ENCODE peak calls at places on chromosomes 16 and 17, in five cellular contexts. I is left ventricle myocardium inferior, K is lower lobe of right lung, V is fibroblast of villous mesenchyme, H is GM12878. Y is an unnamed sample.
A peak's percentile ranks its signal among the peaks of the same experiment; 100 is the strongest.

GRCh38 chr17:42673266-42673884 is 3.4 kb downstream of the PLEKHH3 start:
- DNase-seq in I (no peak), K (no peak), V (no peak), H (no peak), Y (no peak)

GRCh38 chr17:75808549-75808904 is 23.9 kb downstream of the UNK start:
- DNase-seq in I (no peak), K (no peak), V (no peak), H (no peak), Y (peak; percentile 18)

GRCh38 chr17:44308320-44308818 is at the start of gene RUNDC3A:
- DNase-seq in I (peak; percentile 85), K (peak; percentile 85), V (peak; percentile 86), H (no peak), Y (peak; percentile 90)

GRCh38 chr16:16905850-16906249 is 526.9 kb downstream of the NPIPA7 start:
- DNase-seq in I (no peak), K (no peak), V (no peak), H (no peak), Y (no peak)

GRCh38 chr16:50717109-50717893 is 23.9 kb downstream of the NOD2 start:
- DNase-seq in I (no peak), K (no peak), V (no peak), H (no peak), Y (no peak)

GRCh38 chr17:16584273-16584995 is 15.4 kb upstream of the ZNF287 start:
- DNase-seq in I (peak; percentile 94), K (peak; percentile 96), V (peak; percentile 92), H (peak; percentile 17), Y (peak; percentile 95)

GRCh38 chr17:10265100-10265810 is 66.8 kb upstream of the GAS7 start:
- DNase-seq in I (no peak), K (no peak), V (peak; percentile 87), H (peak; percentile 23), Y (no peak)

GRCh38 chr16:79943738-79944137 is 343.2 kb upstream of the MAF start:
- DNase-seq in I (no peak), K (no peak), V (no peak), H (no peak), Y (no peak)

GRCh38 chr17:29086628-29087332 is 43.8 kb downstream of the PIPOX start:
- DNase-seq in I (no peak), K (no peak), V (no peak), H (no peak), Y (no peak)

GRCh38 chr17:75515229-75515522 is 161 bp downstream of the CASKIN2 start:
- DNase-seq in I (no peak), K (no peak), V (no peak), H (no peak), Y (no peak)

GRCh38 chr17:19336938-19337711 is 25.4 kb downstream of the B9D1 start:
- DNase-seq in I (peak; percentile 36), K (no peak), V (peak; percentile 12), H (no peak), Y (peak; percentile 81)

GRCh38 chr17:17059301-17059890 is 17.1 kb downstream of the MPRIP start:
- DNase-seq in I (no peak), K (no peak), V (no peak), H (no peak), Y (no peak)

GRCh38 chr16:79509221-79509631 is 91.3 kb downstream of the MAF start:
- DNase-seq in I (peak; percentile 30), K (no peak), V (no peak), H (no peak), Y (no peak)

GRCh38 chr16:8892101-8892575 is 10.0 kb downstream of the LITAFD start:
- DNase-seq in I (no peak), K (peak; percentile 45), V (no peak), H (peak; percentile 42), Y (peak; percentile 83)

GRCh38 chr16:3509470-3509928 is 8.7 kb downstream of the CLUAP1 start:
- DNase-seq in I (no peak), K (no peak), V (no peak), H (peak; percentile 84), Y (peak; percentile 84)

GRCh38 chr17:4187076-4187475 is 44.1 kb downstream of the CYB5D2 start:
- DNase-seq in I (no peak), K (no peak), V (peak; percentile 63), H (no peak), Y (no peak)

GRCh38 chr16:88983157-88983556 is 6.2 kb upstream of the CBFA2T3 start:
- DNase-seq in I (no peak), K (no peak), V (no peak), H (no peak), Y (no peak)

GRCh38 chr17:65809366-65809765 is 247.9 kb upstream of the AXIN2 start:
- DNase-seq in I (no peak), K (no peak), V (no peak), H (no peak), Y (no peak)

GRCh38 chr17:72501404-72502110 is 380.7 kb downstream of the SOX9 start:
- DNase-seq in I (no peak), K (peak; percentile 71), V (no peak), H (no peak), Y (peak; percentile 45)

GRCh38 chr17:78343099-78343432 is 16.8 kb downstream of the SOCS3 start:
- DNase-seq in I (peak; percentile 80), K (peak; percentile 81), V (peak; percentile 91), H (no peak), Y (peak; percentile 91)

GRCh38 chr16:8931864-8932263 is 31.8 kb downstream of the USP7 start:
- DNase-seq in I (peak; percentile 52), K (no peak), V (peak; percentile 76), H (no peak), Y (no peak)

GRCh38 chr17:27849474-27850185 is 43.5 kb downstream of the LYRM9 start:
- DNase-seq in I (no peak), K (no peak), V (no peak), H (no peak), Y (no peak)

GRCh38 chr17:42276359-42276608 is at the start of gene STAT5B:
- DNase-seq in I (peak; percentile 78), K (peak; percentile 84), V (peak; percentile 54), H (no peak), Y (peak; percentile 95)

GRCh38 chr17:61073799-61074513 is 325.7 kb upstream of the TBX2 start:
- DNase-seq in I (no peak), K (no peak), V (no peak), H (no peak), Y (no peak)

GRCh38 chr17:35132816-35133550 is 9.1 kb downstream of the NLE1 start:
- DNase-seq in I (no peak), K (no peak), V (no peak), H (no peak), Y (no peak)

GRCh38 chr16:85390511-85391174 is 222.5 kb upstream of the GSE1 start:
- DNase-seq in I (peak; percentile 68), K (peak; percentile 59), V (peak; percentile 98), H (no peak), Y (peak; percentile 77)

GRCh38 chr17:30933966-30934365 is 12.2 kb downstream of the ADAP2 start:
- DNase-seq in I (no peak), K (no peak), V (no peak), H (no peak), Y (no peak)

GRCh38 chr16:89956511-89957213 is 8.1 kb downstream of the DEF8 start:
- DNase-seq in I (no peak), K (no peak), V (no peak), H (no peak), Y (peak; percentile 79)

GRCh38 chr17:75024686-75025397 is 12.4 kb downstream of the MRPL58 start:
- DNase-seq in I (no peak), K (no peak), V (no peak), H (no peak), Y (peak; percentile 39)

GRCh38 chr16:13112639-13113038 is 211.2 kb downstream of the SHISA9 start:
- DNase-seq in I (no peak), K (no peak), V (no peak), H (no peak), Y (no peak)

GRCh38 chr16:13997933-13998332 is 73.2 kb upstream of the MRTFB start:
- DNase-seq in I (no peak), K (no peak), V (no peak), H (peak; percentile 76), Y (no peak)

GRCh38 chr17:688100-688989 is 26.3 kb downstream of the VPS53 start:
- DNase-seq in I (no peak), K (no peak), V (peak; percentile 75), H (no peak), Y (no peak)

GRCh38 chr16:23236983-23237382 is 54.4 kb downstream of the SCNN1G start:
- DNase-seq in I (no peak), K (no peak), V (no peak), H (no peak), Y (no peak)

GRCh38 chr17:69779378-69780214 is 295.4 kb upstream of the KCNJ16 start:
- DNase-seq in I (no peak), K (no peak), V (no peak), H (no peak), Y (no peak)

GRCh38 chr17:7782237-7782636 is 51.8 kb upstream of the KDM6B start:
- DNase-seq in I (no peak), K (no peak), V (peak; percentile 77), H (no peak), Y (no peak)
- TF ChIP-seq CTCF in I (no peak), K (no peak), V (peak; percentile 52), H (no peak), Y (no peak)

GRCh38 chr17:51500454-51500853 is 240.1 kb downstream of the UTP18 start:
- DNase-seq in I (no peak), K (no peak), V (no peak), H (no peak), Y (no peak)

GRCh38 chr17:51510940-51511339 is 250.6 kb downstream of the UTP18 start:
- DNase-seq in I (no peak), K (no peak), V (no peak), H (no peak), Y (no peak)

GRCh38 chr17:51507444-51507843 is 247.1 kb downstream of the UTP18 start:
- DNase-seq in I (no peak), K (no peak), V (no peak), H (no peak), Y (no peak)

GRCh38 chr17:51508048-51508447 is 247.7 kb downstream of the UTP18 start:
- DNase-seq in I (no peak), K (no peak), V (no peak), H (no peak), Y (no peak)

DNA sequence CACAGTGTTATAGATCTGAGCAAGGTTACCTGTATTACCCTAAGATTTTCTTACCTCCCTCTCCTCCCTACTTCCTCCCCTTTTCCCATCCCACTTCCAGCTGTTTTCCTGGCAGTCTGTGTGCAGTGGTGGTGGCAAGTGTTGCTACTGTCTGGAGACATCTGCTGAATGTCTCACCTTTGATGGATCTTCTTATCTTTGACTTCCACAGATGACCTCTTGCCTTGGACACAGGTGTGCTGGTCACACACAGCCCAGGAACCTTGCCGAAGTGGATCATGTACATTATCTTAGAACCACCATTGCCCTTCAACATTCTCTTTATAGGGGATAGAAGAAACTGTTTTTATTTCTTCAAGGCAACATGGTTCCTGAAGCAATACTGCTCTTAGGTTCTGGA is 245.1 kb downstream of the UTP18 start:
- DNase-seq in I (no peak), K (no peak), V (no peak), H (no peak), Y (no peak)
- H3K4me3 ChIP-seq in I (no peak overlapping the region), K (no peak overlapping the region), V (no peak overlapping the region), H (no peak overlapping the region), Y (no peak overlapping the region)

GRCh38 chr16:57723170-57723569 is 12.4 kb upstream of the KATNB1 start:
- DNase-seq in I (no peak), K (no peak), V (peak; percentile 18), H (no peak), Y (peak; percentile 32)
- TF ChIP-seq CTCF in I (no peak), K (no peak), V (peak; percentile 37), H (no peak), Y (no peak)

GRCh38 chr17:38428643-38429371 is 543 bp downstream of the ARHGAP23 start:
- DNase-seq in I (peak; percentile 68), K (peak; percentile 65), V (peak; percentile 65), H (no peak), Y (peak; percentile 82)
- H3K4me3 ChIP-seq in I (peak overlapping the region; percentile 89), K (peak overlapping the region; percentile 80), V (peak overlapping the region; percentile 82), H (peak overlapping the region; percentile 80), Y (peak overlapping the region; percentile 67)

Y was measured in spleen.